ENCODE peak calls at places on chromosomes 11 and 22, in eight cellular contexts. G is epithelial cell of prostate, Q is fibroblast of the conjunctiva, L is AG09309, F is mucosa of descending colon, H is cardiac muscle cell, I is EL, N is pancreas. W is an unnamed sample.
A peak's percentile ranks its signal among the peaks of the same experiment; 100 is the strongest.

GRCh38 chr11:46315033-46315738 is 32.1 kb upstream of the DGKZ start:
- DNase-seq in I (peak; percentile 84), F (peak; percentile 88), L (no peak), N (peak; percentile 72), H (peak; percentile 85), Q (peak; percentile 65), G (no peak), W (peak; percentile 87)

GRCh38 chr11:2166091-2166851 is 5.3 kb upstream of the INS start:
- DNase-seq in Q (no peak), G (no peak), L (no peak), H (peak; percentile 51), F (peak; percentile 36), I (peak; percentile 25), N (peak; percentile 63), W (no peak)

GRCh38 chr11:17063171-17064002 is 14.1 kb downstream of the RPS13 start:
- DNase-seq in G (no peak), N (peak; percentile 76), I (peak; percentile 50), L (no peak), H (peak; percentile 71), F (peak; percentile 88), Q (no peak), W (peak; percentile 59)

GRCh38 chr11:117605331-117605730 is 191.7 kb downstream of the DSCAML1 start:
- DNase-seq in I (no peak), L (no peak), H (no peak), Q (no peak), F (no peak), N (no peak), G (no peak), W (no peak)

GRCh38 chr11:120089036-120090001 is 48.6 kb downstream of the TRIM29 start:
- DNase-seq in H (no peak), G (no peak), N (no peak), I (no peak), F (no peak), Q (no peak), L (no peak), W (no peak)

GRCh38 chr22:39214006-39214382 is 30.8 kb downstream of the PDGFB start:
- DNase-seq in F (no peak), G (no peak), H (no peak), N (no peak), I (no peak), Q (no peak), L (no peak), W (no peak)

GRCh38 chr22:19605508-19606331 is 81.5 kb upstream of the CLDN5 start:
- DNase-seq in I (no peak), N (no peak), Q (no peak), H (no peak), G (no peak), L (no peak), F (no peak), W (no peak)

GRCh38 chr11:69511358-69512015 is 30.0 kb downstream of the LINC01488 start:
- DNase-seq in H (no peak), G (no peak), F (no peak), Q (peak; percentile 75), I (no peak), N (no peak), L (no peak), W (no peak)

GRCh38 chr11:77471520-77472234 is 2.2 kb downstream of the PAK1 start:
- DNase-seq in N (no peak), F (peak; percentile 91), G (no peak), L (no peak), I (peak; percentile 14), H (peak; percentile 59), Q (no peak), W (no peak)

W was measured in mesenchymal stem cell.